ENCODE peak calls at places on chromosome 12, in ten cellular contexts. E is stomach; T is fibroblast of the conjunctiva; G is stimulated activated CD4-positive, alpha-beta T cell treated with anti-CD3 and anti-CD28 coated beads, Interleukin-1b, Interleukin-23, amount 100 ng/mL, for 24 hours; A is NCI-H524; J is left kidney; B is activated gamma-delta T cell treated with Interleukin-2 at 50 U/mL for 16 hours; V is anterior cingulate cortex; U is heart right ventricle; W is RWPE1. F is an unnamed sample.

GRCh38 chr12:121917950-121918678 is at the start of gene CFAP251:
- DNase-seq in E (peak), T (no peak), G (peak), A (peak), J (peak), B (peak), V (peak), U (peak), W (peak), F (peak)

GRCh38 chr12:121124402-121125109 is 8.1 kb upstream of the P2RX7 start:
- DNase-seq in E (no peak), T (peak), G (no peak), A (no peak), J (no peak), B (no peak), V (no peak), U (no peak), W (peak), F (peak)

GRCh38 chr12:14948672-14949071 is 10.3 kb upstream of the ERP27 start:
- DNase-seq in E (no peak), T (peak), G (no peak), A (no peak), J (peak), B (peak), V (no peak), U (no peak), W (no peak), F (peak)

GRCh38 chr12:122980192-122981035 is at the start of gene ARL6IP4:
- DNase-seq in E (peak), T (no peak), G (peak), A (peak), J (peak), B (peak), V (peak), U (peak), W (peak), F (no peak)

GRCh38 chr12:107522692-107523477 is 162.7 kb upstream of the PWP1 start:
- DNase-seq in E (no peak), T (no peak), G (no peak), A (no peak), J (peak), B (no peak), V (no peak), U (no peak), W (no peak), F (no peak)

GRCh38 chr12:65799331-65799730 is 25.0 kb upstream of the HMGA2 start:
- DNase-seq in E (no peak), T (no peak), G (no peak), A (no peak), J (no peak), B (no peak), V (no peak), U (no peak), W (no peak), F (no peak)

GRCh38 chr12:92356405-92356804 is 210.8 kb upstream of the BTG1 start:
- DNase-seq in E (no peak), T (no peak), G (no peak), A (no peak), J (no peak), B (no peak), V (no peak), U (no peak), W (no peak), F (no peak)

GRCh38 chr12:125340791-125341190 is 275.6 kb downstream of the AACS start:
- DNase-seq in E (no peak), T (peak), G (no peak), A (no peak), J (peak), B (no peak), V (peak), U (no peak), W (no peak), F (peak)

GRCh38 chr12:26935636-26936378 is 2.0 kb downstream of the INTS13 start:
- DNase-seq in E (no peak), T (no peak), G (no peak), A (no peak), J (no peak), B (no peak), V (no peak), U (no peak), W (no peak), F (no peak)